ENCODE peak calls at places on chromosomes 12 and 14, in nine cellular contexts. One of them, this sample, is unnamed.

GRCh38 chr12:116347265-116347664 is 69.8 kb upstream of the MED13L start:
- DNase-seq in Peyer's patch: no peak
- DNase-seq in DND-41: no peak
- DNase-seq in ovary: no peak
- DNase-seq in colonic mucosa: no peak
- DNase-seq in IMR-90: no peak
- DNase-seq in psoas muscle: no peak
- DNase-seq in neural progenitor cell: no peak
- DNase-seq in GM23338: no peak
- DNase-seq in this sample: no peak

GRCh38 chr12:67299936-67300335 is 30.8 kb downstream of the CAND1 start:
- DNase-seq in Peyer's patch: no peak
- DNase-seq in DND-41: no peak
- DNase-seq in ovary: no peak
- DNase-seq in colonic mucosa: no peak
- DNase-seq in IMR-90: no peak
- DNase-seq in psoas muscle: no peak
- DNase-seq in neural progenitor cell: no peak
- DNase-seq in GM23338: no peak
- DNase-seq in this sample: no peak

GRCh38 chr12:126384029-126384564 is 1318.9 kb downstream of the AACS start:
- DNase-seq in Peyer's patch: no peak
- DNase-seq in DND-41: no peak
- DNase-seq in ovary: no peak
- DNase-seq in colonic mucosa: no peak
- DNase-seq in IMR-90: no peak
- DNase-seq in psoas muscle: no peak
- DNase-seq in neural progenitor cell: peak; percentile 29
- DNase-seq in GM23338: no peak
- DNase-seq in this sample: no peak

GRCh38 chr12:57368349-57369095 is 62.3 kb downstream of the R3HDM2 start:
- DNase-seq in Peyer's patch: peak; percentile 67
- DNase-seq in DND-41: no peak
- DNase-seq in ovary: no peak
- DNase-seq in colonic mucosa: peak; percentile 51
- DNase-seq in IMR-90: peak; percentile 4
- DNase-seq in psoas muscle: no peak
- DNase-seq in neural progenitor cell: no peak
- DNase-seq in GM23338: peak; percentile 27
- DNase-seq in this sample: no peak

GRCh38 chr12:89947437-89948265 is 239.0 kb upstream of the ATP2B1 start:
- DNase-seq in Peyer's patch: no peak
- DNase-seq in DND-41: no peak
- DNase-seq in ovary: peak; percentile 17
- DNase-seq in colonic mucosa: no peak
- DNase-seq in IMR-90: peak; percentile 95
- DNase-seq in psoas muscle: no peak
- DNase-seq in neural progenitor cell: no peak
- DNase-seq in GM23338: peak; percentile 13
- DNase-seq in this sample: no peak

GRCh38 chr14:92280554-92281262 is 42.3 kb upstream of the SLC24A4 start:
- DNase-seq in Peyer's patch: no peak
- DNase-seq in DND-41: peak; percentile 39
- DNase-seq in ovary: no peak
- DNase-seq in colonic mucosa: no peak
- DNase-seq in IMR-90: no peak
- DNase-seq in psoas muscle: no peak
- DNase-seq in neural progenitor cell: no peak
- DNase-seq in GM23338: no peak
- DNase-seq in this sample: no peak

GRCh38 chr14:67579636-67580035 is 20.4 kb downstream of the PIGH start:
- DNase-seq in Peyer's patch: peak; percentile 42
- DNase-seq in DND-41: no peak
- DNase-seq in ovary: no peak
- DNase-seq in colonic mucosa: no peak
- DNase-seq in IMR-90: no peak
- DNase-seq in psoas muscle: no peak
- DNase-seq in neural progenitor cell: no peak
- DNase-seq in GM23338: no peak
- DNase-seq in this sample: no peak

GRCh38 chr14:46490150-46490769 is 161.3 kb downstream of the RPL10L start:
- DNase-seq in Peyer's patch: no peak
- DNase-seq in DND-41: peak; percentile 3
- DNase-seq in ovary: no peak
- DNase-seq in colonic mucosa: peak; percentile 18
- DNase-seq in IMR-90: no peak
- DNase-seq in psoas muscle: no peak
- DNase-seq in neural progenitor cell: peak; percentile 57
- DNase-seq in GM23338: peak; percentile 80
- DNase-seq in this sample: no peak

GRCh38 chr12:2805146-2805525 is 7.3 kb upstream of the ITFG2 start:
- DNase-seq in Peyer's patch: no peak
- DNase-seq in DND-41: no peak
- DNase-seq in ovary: no peak
- DNase-seq in colonic mucosa: no peak
- DNase-seq in IMR-90: peak; percentile 67
- DNase-seq in psoas muscle: no peak
- DNase-seq in neural progenitor cell: no peak
- DNase-seq in GM23338: no peak
- DNase-seq in this sample: no peak

GRCh38 chr14:104553166-104554087 is 26.1 kb upstream of the C14orf180 start:
- DNase-seq in Peyer's patch: no peak
- DNase-seq in DND-41: no peak
- DNase-seq in ovary: no peak
- DNase-seq in colonic mucosa: no peak
- DNase-seq in IMR-90: no peak
- DNase-seq in psoas muscle: no peak
- DNase-seq in neural progenitor cell: no peak
- DNase-seq in GM23338: no peak
- DNase-seq in this sample: no peak

GRCh38 chr12:46219892-46220655 is 48.8 kb downstream of the SLC38A1 start:
- DNase-seq in Peyer's patch: peak; percentile 72
- DNase-seq in DND-41: peak; percentile 59
- DNase-seq in ovary: no peak
- DNase-seq in colonic mucosa: no peak
- DNase-seq in IMR-90: peak; percentile 86
- DNase-seq in psoas muscle: no peak
- DNase-seq in neural progenitor cell: no peak
- DNase-seq in GM23338: no peak
- DNase-seq in this sample: peak; percentile 69

GRCh38 chr12:77553976-77554619 is 276.6 kb upstream of the NAV3 start:
- DNase-seq in Peyer's patch: no peak
- DNase-seq in DND-41: no peak
- DNase-seq in ovary: no peak
- DNase-seq in colonic mucosa: no peak
- DNase-seq in IMR-90: no peak
- DNase-seq in psoas muscle: no peak
- DNase-seq in neural progenitor cell: no peak
- DNase-seq in GM23338: no peak
- DNase-seq in this sample: no peak

GRCh38 chr14:65263161-65263788 is 149.3 kb upstream of the FUT8 start:
- DNase-seq in Peyer's patch: no peak
- DNase-seq in DND-41: no peak
- DNase-seq in ovary: no peak
- DNase-seq in colonic mucosa: no peak
- DNase-seq in IMR-90: peak; percentile 61
- DNase-seq in psoas muscle: no peak
- DNase-seq in neural progenitor cell: no peak
- DNase-seq in GM23338: no peak
- DNase-seq in this sample: no peak

GRCh38 chr14:104866451-104867370 is 1.6 kb downstream of the CEP170B start:
- DNase-seq in Peyer's patch: peak; percentile 43
- DNase-seq in DND-41: no peak
- DNase-seq in ovary: no peak
- DNase-seq in colonic mucosa: no peak
- DNase-seq in IMR-90: no peak
- DNase-seq in psoas muscle: no peak
- DNase-seq in neural progenitor cell: peak; percentile 5
- DNase-seq in GM23338: no peak
- DNase-seq in this sample: no peak

GRCh38 chr12:6945613-6946012 is 1.8 kb downstream of the C12orf57 start:
- DNase-seq in Peyer's patch: no peak
- DNase-seq in DND-41: no peak
- DNase-seq in ovary: no peak
- DNase-seq in colonic mucosa: no peak
- DNase-seq in IMR-90: no peak
- DNase-seq in psoas muscle: peak; percentile 17
- DNase-seq in neural progenitor cell: no peak
- DNase-seq in GM23338: no peak
- DNase-seq in this sample: no peak

GRCh38 chr14:67704484-67705089 is 2.9 kb downstream of the RDH12 start:
- DNase-seq in Peyer's patch: peak; percentile 59
- DNase-seq in DND-41: peak; percentile 47
- DNase-seq in ovary: no peak
- DNase-seq in colonic mucosa: peak; percentile 40
- DNase-seq in IMR-90: peak; percentile 54
- DNase-seq in psoas muscle: no peak
- DNase-seq in neural progenitor cell: peak; percentile 74
- DNase-seq in GM23338: peak; percentile 85
- DNase-seq in this sample: peak; percentile 9

GRCh38 chr14:102917469-102918211 is 4.8 kb upstream of the AMN start:
- DNase-seq in Peyer's patch: peak; percentile 89
- DNase-seq in DND-41: peak; percentile 66
- DNase-seq in ovary: no peak
- DNase-seq in colonic mucosa: peak; percentile 77
- DNase-seq in IMR-90: peak; percentile 24
- DNase-seq in psoas muscle: peak; percentile 57
- DNase-seq in neural progenitor cell: peak; percentile 81
- DNase-seq in GM23338: peak; percentile 88
- DNase-seq in this sample: peak; percentile 39

GRCh38 chr12:48183876-48184548 is 568 bp downstream of the CCDC184 start:
- DNase-seq in Peyer's patch: no peak
- DNase-seq in DND-41: no peak
- DNase-seq in ovary: no peak
- DNase-seq in colonic mucosa: no peak
- DNase-seq in IMR-90: no peak
- DNase-seq in psoas muscle: peak; percentile 26
- DNase-seq in neural progenitor cell: peak; percentile 64
- DNase-seq in GM23338: peak; percentile 54
- DNase-seq in this sample: no peak
- TF ChIP-seq CTCF in Peyer's patch: no peak
- TF ChIP-seq CTCF in DND-41: no peak
- TF ChIP-seq CTCF in ovary: no peak
- TF ChIP-seq CTCF in colonic mucosa: no peak
- TF ChIP-seq CTCF in IMR-90: no peak
- TF ChIP-seq CTCF in psoas muscle: no peak
- TF ChIP-seq CTCF in neural progenitor cell: no peak
- TF ChIP-seq CTCF in GM23338: no peak
- TF ChIP-seq CTCF in this sample: peak; percentile 10

GRCh38 chr14:93343266-93343665 is 3.7 kb upstream of the COX8C start:
- DNase-seq in Peyer's patch: no peak
- DNase-seq in DND-41: no peak
- DNase-seq in ovary: no peak
- DNase-seq in colonic mucosa: no peak
- DNase-seq in IMR-90: no peak
- DNase-seq in psoas muscle: no peak
- DNase-seq in neural progenitor cell: no peak
- DNase-seq in GM23338: no peak
- DNase-seq in this sample: no peak
- H3K27ac ChIP-seq in Peyer's patch: no peak overlapping the region
- H3K27ac ChIP-seq in DND-41: no peak overlapping the region
- H3K27ac ChIP-seq in ovary: no peak overlapping the region
- H3K27ac ChIP-seq in colonic mucosa: no peak overlapping the region
- H3K27ac ChIP-seq in IMR-90: no peak overlapping the region
- H3K27ac ChIP-seq in psoas muscle: no peak overlapping the region
- H3K27ac ChIP-seq in neural progenitor cell: peak overlapping the region; percentile 85
- H3K27ac ChIP-seq in GM23338: peak overlapping the region; percentile 97
- H3K27ac ChIP-seq in this sample: no peak overlapping the region

DNA sequence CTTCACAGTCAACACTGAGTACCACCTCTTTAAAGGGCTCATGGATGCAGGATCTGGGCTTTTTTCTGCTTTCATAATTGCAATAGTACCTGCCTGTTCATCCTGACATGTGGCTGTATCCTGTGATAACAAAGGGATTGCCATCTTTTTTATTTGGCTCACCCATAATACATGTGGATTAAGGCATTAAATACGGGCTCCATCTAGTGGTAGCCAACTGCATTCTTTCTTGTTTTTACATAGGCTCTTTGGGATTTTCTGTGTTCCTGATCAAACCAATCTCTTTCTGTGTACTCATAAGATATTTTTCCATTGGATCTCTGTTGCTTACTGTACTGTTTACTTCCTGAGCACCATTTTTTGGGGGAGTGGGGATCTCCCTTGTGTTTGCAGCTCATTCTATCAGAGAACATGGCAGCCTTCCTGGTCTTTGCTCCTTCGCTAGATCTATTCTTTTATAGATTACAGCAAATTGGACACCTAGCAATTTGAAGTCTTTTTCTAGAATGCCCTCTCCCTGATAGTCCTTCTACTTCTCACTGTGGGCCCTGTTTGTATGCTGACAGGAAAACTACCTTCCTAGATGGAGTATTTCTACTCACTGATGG is 723.4 kb upstream of the MDGA2 start:
- DNase-seq in Peyer's patch: no peak
- DNase-seq in DND-41: peak; percentile 8
- DNase-seq in ovary: no peak
- DNase-seq in colonic mucosa: no peak
- DNase-seq in IMR-90: peak; percentile 47
- DNase-seq in psoas muscle: no peak
- DNase-seq in neural progenitor cell: peak; percentile 66
- DNase-seq in GM23338: peak; percentile 88
- DNase-seq in this sample: no peak
- TF ChIP-seq CTCF in Peyer's patch: no peak
- TF ChIP-seq CTCF in DND-41: peak; percentile 81
- TF ChIP-seq CTCF in ovary: no peak
- TF ChIP-seq CTCF in colonic mucosa: peak; percentile 43
- TF ChIP-seq CTCF in IMR-90: peak; percentile 59
- TF ChIP-seq CTCF in psoas muscle: peak; percentile 41
- TF ChIP-seq CTCF in neural progenitor cell: peak; percentile 86
- TF ChIP-seq CTCF in GM23338: peak; percentile 92
- TF ChIP-seq CTCF in this sample: peak; percentile 14

GRCh38 chr14:75460402-75460801 is 32.6 kb downstream of the JDP2 start:
- DNase-seq in Peyer's patch: no peak
- DNase-seq in DND-41: no peak
- DNase-seq in ovary: no peak
- DNase-seq in colonic mucosa: no peak
- DNase-seq in IMR-90: no peak
- DNase-seq in psoas muscle: no peak
- DNase-seq in neural progenitor cell: no peak
- DNase-seq in GM23338: no peak
- DNase-seq in this sample: no peak
- H3K27ac ChIP-seq in Peyer's patch: no peak overlapping the region
- H3K27ac ChIP-seq in DND-41: no peak overlapping the region
- H3K27ac ChIP-seq in ovary: no peak overlapping the region
- H3K27ac ChIP-seq in colonic mucosa: no peak overlapping the region
- H3K27ac ChIP-seq in IMR-90: no peak overlapping the region
- H3K27ac ChIP-seq in psoas muscle: peak overlapping the region; percentile 81
- H3K27ac ChIP-seq in neural progenitor cell: no peak overlapping the region
- H3K27ac ChIP-seq in GM23338: no peak overlapping the region
- H3K27ac ChIP-seq in this sample: no peak overlapping the region

This sample was measured in CD4-positive, alpha-beta T cell.